ENCODE peak calls at places on chromosome 22, in four cellular contexts. X is heart right ventricle, Z is GM12865, I is IMR-90. M is an unnamed sample.

GRCh38 chr22:19105867-19106802 is 16.1 kb downstream of the DGCR2 start:
- DNase-seq in X (no peak), Z (peak), I (no peak), M (peak)

GRCh38 chr22:27687984-27688545 is 113.5 kb downstream of the MN1 start:
- DNase-seq in X (no peak), Z (no peak), I (no peak), M (peak)

GRCh38 chr22:37492428-37493344 is 6.5 kb upstream of the MFNG start:
- DNase-seq in X (no peak), Z (peak), I (peak), M (peak)

GRCh38 chr22:24706050-24706449 is 68.5 kb downstream of the PIWIL3 start:
- DNase-seq in X (no peak), Z (no peak), I (no peak), M (no peak)

GRCh38 chr22:24333301-24333700 is 62.7 kb downstream of the SPECC1L start:
- DNase-seq in X (no peak), Z (no peak), I (peak), M (no peak)

GRCh38 chr22:43446037-43446803 is 34.4 kb downstream of the MPPED1 start:
- DNase-seq in X (no peak), Z (no peak), I (peak), M (no peak)

GRCh38 chr22:43289976-43290663 is 53.1 kb downstream of the SCUBE1 start:
- DNase-seq in X (no peak), Z (no peak), I (peak), M (peak)

GRCh38 chr22:42432020-42432596 is at the start of gene NFAM1:
- DNase-seq in X (no peak), Z (no peak), I (no peak), M (no peak)

GRCh38 chr22:43385770-43386641 is 25.8 kb upstream of the MPPED1 start:
- DNase-seq in X (peak), Z (peak), I (peak), M (peak)

GRCh38 chr22:26321469-26321913 is 107.6 kb upstream of the ASPHD2 start:
- DNase-seq in X (peak), Z (no peak), I (peak), M (peak)

GRCh38 chr22:42294034-42294985 is 23.9 kb upstream of the TCF20 start:
- DNase-seq in X (peak), Z (no peak), I (peak), M (peak)

GRCh38 chr22:47151490-47151889 is 389.0 kb downstream of the TBC1D22A start:
- DNase-seq in X (no peak), Z (no peak), I (peak), M (no peak)

DNA sequence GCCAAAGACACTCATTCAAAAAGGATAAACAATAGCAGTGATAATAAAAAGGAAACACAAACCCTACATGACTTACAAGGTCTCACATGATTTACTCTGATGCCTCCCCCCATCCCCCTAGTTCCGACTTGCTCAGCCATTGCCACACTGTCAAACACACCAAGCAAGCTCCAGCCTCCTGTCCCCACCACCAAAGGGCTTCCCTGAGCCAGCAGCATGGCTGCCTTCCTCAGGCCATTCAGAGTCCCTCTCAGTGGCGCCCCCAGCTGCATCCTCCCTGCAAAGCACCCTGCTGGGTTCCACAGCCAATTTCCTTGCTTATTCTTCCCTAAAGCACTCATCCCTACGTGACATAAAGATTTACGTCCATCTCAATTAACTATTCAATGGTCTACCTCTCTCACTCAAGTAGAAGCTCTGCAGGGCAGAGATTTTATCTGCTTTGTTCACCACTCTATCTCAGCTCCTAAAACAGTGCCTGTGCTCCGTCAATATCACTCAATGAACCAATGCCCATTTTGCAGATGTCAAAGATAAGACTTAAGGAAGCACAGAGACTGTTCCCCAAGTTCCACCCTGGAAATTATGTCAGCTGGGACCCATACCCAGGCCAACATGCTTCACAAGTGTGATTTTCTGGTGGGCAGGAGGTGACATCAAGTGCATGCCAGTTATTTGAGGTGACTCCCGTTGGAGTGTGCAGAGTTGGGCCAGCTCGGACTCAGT is 106.9 kb downstream of the SYN3 start:
- DNase-seq in X (no peak), Z (no peak), I (no peak), M (no peak)
- TF ChIP-seq CTCF in X (peak), Z (no peak), I (no peak), M (peak)

GRCh38 chr22:29813563-29813962 is 24.5 kb downstream of the ASCC2 start:
- DNase-seq in X (no peak), Z (no peak), I (no peak), M (peak)
- TF ChIP-seq CTCF in X (no peak), Z (no peak), I (peak), M (no peak)

GRCh38 chr22:48372395-48372794 is 1455.3 kb downstream of the BRD1 start:
- DNase-seq in X (no peak), Z (no peak), I (no peak), M (no peak)

GRCh38 chr22:48373626-48374173 is 1454.0 kb downstream of the BRD1 start:
- DNase-seq in X (no peak), Z (no peak), I (no peak), M (no peak)

GRCh38 chr22:48369789-48370507 is 1457.7 kb downstream of the BRD1 start:
- DNase-seq in X (no peak), Z (no peak), I (no peak), M (no peak)

GRCh38 chr22:48370508-48371325 is 1457.0 kb downstream of the BRD1 start:
- DNase-seq in X (no peak), Z (no peak), I (no peak), M (no peak)

GRCh38 chr22:48371391-48371790 is 1456.3 kb downstream of the BRD1 start:
- DNase-seq in X (no peak), Z (no peak), I (no peak), M (no peak)
- TF ChIP-seq CTCF in X (no peak), Z (no peak), I (no peak), M (no peak)

GRCh38 chr22:36185828-36186624 is 15.6 kb downstream of the APOL4 start:
- DNase-seq in X (no peak), Z (no peak), I (no peak), M (no peak)
- TF ChIP-seq CTCF in X (no peak), Z (no peak), I (no peak), M (no peak)

GRCh38 chr22:21687685-21688259 is 22.0 kb downstream of the PPIL2 start:
- DNase-seq in X (no peak), Z (no peak), I (no peak), M (no peak)
- TF ChIP-seq CTCF in X (no peak), Z (no peak), I (no peak), M (no peak)

GRCh38 chr22:23075525-23076216 is 5.4 kb downstream of the GNAZ start:
- DNase-seq in X (no peak), Z (no peak), I (no peak), M (no peak)
- TF ChIP-seq CTCF in X (no peak), Z (no peak), I (no peak), M (no peak)

GRCh38 chr22:39176067-39176621 is 23.7 kb upstream of the CBX7 start:
- DNase-seq in X (peak), Z (no peak), I (peak), M (peak)

GRCh38 chr22:39173787-39174497 is 21.5 kb upstream of the CBX7 start:
- DNase-seq in X (no peak), Z (no peak), I (no peak), M (no peak)

GRCh38 chr22:39176673-39177455 is 24.4 kb upstream of the CBX7 start:
- DNase-seq in X (no peak), Z (no peak), I (no peak), M (no peak)

GRCh38 chr22:39174498-39175120 is 22.1 kb upstream of the CBX7 start:
- DNase-seq in X (peak), Z (peak), I (peak), M (peak)

DNA sequence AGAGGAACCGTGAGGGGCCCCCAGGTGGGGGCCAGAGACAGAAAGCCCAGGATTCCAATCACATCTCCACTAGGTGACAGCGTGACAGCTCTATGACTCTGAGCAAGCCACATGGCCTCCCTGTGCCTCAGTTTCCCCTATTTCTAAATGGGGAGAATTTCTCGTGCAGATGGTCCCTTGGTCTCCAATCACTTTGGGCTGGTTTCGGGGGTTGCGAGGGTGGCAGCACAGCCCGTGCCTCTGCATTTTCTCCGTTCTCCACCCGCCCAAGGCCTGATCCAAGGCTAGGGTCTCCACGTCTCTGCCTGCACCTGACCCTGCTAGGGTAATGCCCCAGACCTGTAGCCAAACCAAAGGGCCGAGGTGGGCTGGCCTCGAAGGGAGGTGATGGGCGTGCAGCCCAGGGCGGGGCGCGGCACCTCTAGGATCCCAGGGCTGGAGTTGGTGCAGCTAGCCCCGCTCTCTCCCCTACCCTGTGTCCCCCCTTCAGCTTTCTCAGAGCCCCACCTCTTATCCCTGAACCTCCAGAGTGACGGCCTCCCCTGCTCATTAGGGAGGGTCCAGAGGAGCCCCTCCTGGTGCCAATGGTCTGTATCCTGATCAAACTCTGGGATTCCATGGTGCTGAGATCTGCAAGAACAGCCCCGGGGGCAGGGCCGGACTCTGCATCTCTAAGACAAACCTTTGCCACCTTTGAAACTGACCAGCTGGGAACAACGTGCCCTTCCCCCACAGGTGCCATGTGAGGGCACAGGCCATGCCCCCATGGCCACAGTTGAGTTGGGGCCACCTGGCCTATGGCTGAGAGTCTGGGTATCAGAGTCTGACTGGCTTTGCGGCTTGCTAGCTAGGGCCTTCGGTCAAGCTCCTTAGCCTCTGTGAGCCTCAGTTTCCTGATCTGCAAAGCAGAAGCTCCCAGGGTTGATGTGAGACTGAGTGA is 22.9 kb upstream of the CBX7 start:
- DNase-seq in X (no peak), Z (no peak), I (no peak), M (peak)
- TF ChIP-seq CTCF in X (no peak), Z (no peak), I (no peak), M (no peak)

DNA sequence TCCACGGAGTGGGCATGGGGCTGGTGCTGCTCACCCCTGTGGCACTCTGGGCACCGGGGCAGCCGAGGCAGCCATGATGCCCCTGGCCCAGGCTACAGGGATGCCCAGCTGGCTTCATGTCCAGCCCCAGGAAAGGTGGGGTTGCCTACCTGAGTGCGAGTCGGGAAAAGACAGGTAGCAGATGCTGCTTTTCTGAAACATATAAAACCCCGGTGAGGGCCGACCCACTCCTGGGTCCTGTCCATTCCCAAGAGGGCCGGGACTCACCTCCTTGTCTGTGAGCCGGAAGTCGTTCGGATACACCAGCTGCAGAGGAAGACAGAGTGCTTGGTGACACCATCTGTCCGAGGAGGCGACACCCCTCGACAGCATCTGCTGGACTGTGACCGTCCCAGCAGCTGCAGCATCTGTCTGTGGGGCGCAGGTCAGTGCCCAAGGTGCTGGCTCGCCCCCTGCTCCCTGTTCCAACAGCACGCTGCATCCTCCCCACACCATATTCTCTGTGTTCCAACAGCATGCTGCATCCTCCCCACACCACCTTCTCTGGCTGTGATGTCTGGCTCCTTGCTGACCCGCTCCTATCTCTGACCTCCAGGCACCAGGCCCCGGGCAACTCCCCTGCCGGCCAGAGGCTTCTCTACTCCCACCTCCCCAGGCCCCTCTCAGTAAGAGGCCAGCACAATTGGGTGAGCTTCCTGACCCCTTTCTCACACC is 8.0 kb downstream of the DENND6B start:
- DNase-seq in X (no peak), Z (peak), I (no peak), M (no peak)
- TF ChIP-seq CTCF in X (no peak), Z (no peak), I (no peak), M (no peak)

GRCh38 chr22:45268958-45269844 is 15.5 kb upstream of the UPK3A start:
- DNase-seq in X (peak), Z (peak), I (peak), M (peak)
- TF ChIP-seq CTCF in X (peak), Z (peak), I (peak), M (peak)

GRCh38 chr22:39068033-39068785 is 8.9 kb upstream of the APOBEC3G start:
- DNase-seq in X (no peak), Z (peak), I (no peak), M (no peak)
- TF ChIP-seq CTCF in X (no peak), Z (peak), I (no peak), M (no peak)

M was measured in MCF 10A.